ENCODE peak calls at places on chromosomes 6 and 20, in seven cellular contexts. K, Z, R, V, S, G and A are unnamed samples.

GRCh38 chr6:106509420-106510089 is 119.7 kb downstream of the RTN4IP1 start:
- DNase-seq in G (peak; percentile 77), Z (no peak), S (no peak), K (no peak), V (no peak), R (no peak), A (no peak)

GRCh38 chr6:2877057-2877882 is 25.8 kb downstream of the SERPINB9 start:
- DNase-seq in V (peak; percentile 59), R (peak; percentile 33), S (peak; percentile 86), K (peak; percentile 46), Z (no peak), G (no peak), A (peak; percentile 18)

GRCh38 chr6:21741221-21742109 is 147.9 kb downstream of the SOX4 start:
- DNase-seq in R (peak; percentile 51), Z (no peak), S (no peak), K (no peak), G (peak; percentile 53), V (no peak), A (no peak)

GRCh38 chr6:154257074-154257473 is 99.5 kb downstream of the IPCEF1 start:
- DNase-seq in S (no peak), G (no peak), K (no peak), V (no peak), R (no peak), Z (no peak), A (no peak)

GRCh38 chr6:12538881-12539357 is 177.6 kb upstream of the PHACTR1 start:
- DNase-seq in Z (peak; percentile 25), S (peak; percentile 5), K (peak; percentile 39), R (peak; percentile 59), V (peak; percentile 88), G (no peak), A (no peak)

GRCh38 chr6:107708435-107708834 is 115.7 kb downstream of the SCML4 start:
- DNase-seq in V (no peak), R (no peak), K (no peak), Z (no peak), G (no peak), S (no peak), A (no peak)

GRCh38 chr20:63461364-63461763 is 11.1 kb downstream of the KCNQ2 start:
- DNase-seq in K (no peak), S (no peak), R (no peak), Z (no peak), V (no peak), G (peak; percentile 78), A (no peak)

GRCh38 chr6:42441661-42442081 is 10.1 kb downstream of the TRERF1 start:
- DNase-seq in S (no peak), K (no peak), G (peak; percentile 78), Z (no peak), V (no peak), R (no peak), A (no peak)

GRCh38 chr6:117495873-117496272 is 13.4 kb downstream of the DCBLD1 start:
- DNase-seq in Z (no peak), S (no peak), G (no peak), R (peak; percentile 46), K (no peak), V (no peak), A (no peak)

GRCh38 chr6:157143885-157144795 is 179.2 kb downstream of the TMEM242 start:
- DNase-seq in Z (no peak), K (no peak), G (peak; percentile 26), S (no peak), V (no peak), R (peak; percentile 53), A (no peak)

GRCh38 chr6:44762496-44762895 is 375.0 kb downstream of the CDC5L start:
- DNase-seq in V (no peak), G (no peak), R (peak; percentile 52), Z (no peak), K (no peak), S (no peak), A (no peak)

GRCh38 chr6:65182681-65183080 is 524.3 kb downstream of the EYS start:
- DNase-seq in V (no peak), K (no peak), S (no peak), Z (no peak), G (no peak), R (peak; percentile 20), A (no peak)

GRCh38 chr6:151075527-151075926 is 164.2 kb upstream of the AKAP12 start:
- DNase-seq in V (no peak), K (no peak), S (no peak), Z (no peak), R (no peak), G (no peak), A (no peak)

GRCh38 chr6:11433860-11434259 is 103.7 kb upstream of the TMEM170B start:
- DNase-seq in K (no peak), V (no peak), R (no peak), G (no peak), Z (no peak), S (no peak), A (no peak)

GRCh38 chr6:11434565-11435326 is 102.8 kb upstream of the TMEM170B start:
- DNase-seq in G (no peak), Z (no peak), R (peak; percentile 86), S (peak; percentile 95), K (peak; percentile 60), V (no peak), A (peak; percentile 56)

GRCh38 chr6:11437824-11438459 is 99.6 kb upstream of the TMEM170B start:
- DNase-seq in G (no peak), K (no peak), V (no peak), R (peak; percentile 27), S (no peak), Z (no peak), A (no peak)

GRCh38 chr6:11439017-11439420 is 98.5 kb upstream of the TMEM170B start:
- DNase-seq in S (no peak), R (no peak), Z (no peak), K (no peak), G (no peak), V (no peak), A (no peak)

DNA sequence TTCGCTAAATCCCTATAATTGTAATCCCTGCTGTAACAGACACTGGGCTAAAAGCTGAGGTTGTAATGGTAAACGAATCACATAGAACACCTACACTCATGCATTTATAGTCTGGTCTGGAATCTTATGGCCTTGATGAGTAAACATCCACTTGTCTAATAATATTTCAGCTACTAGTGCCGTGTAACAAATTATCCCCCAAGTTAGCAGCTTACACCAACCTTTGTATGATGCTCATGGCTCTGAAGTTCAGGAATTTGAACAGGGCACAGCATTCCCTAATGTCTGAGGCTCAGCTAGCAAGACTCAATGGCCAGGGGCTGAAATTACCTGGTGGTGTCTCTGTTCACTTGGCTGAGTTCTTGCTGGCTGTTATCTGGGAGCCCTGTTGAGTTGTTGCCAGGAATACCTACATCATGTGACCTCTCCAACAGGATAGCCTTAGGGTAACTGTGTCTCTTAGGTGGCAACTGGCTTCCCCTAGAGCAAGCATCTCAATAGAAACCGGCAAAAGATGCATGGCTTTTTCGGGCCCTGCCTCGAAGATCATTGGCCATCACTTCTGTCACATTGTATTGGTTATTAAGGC is 100.9 kb upstream of the TMEM170B start:
- DNase-seq in S (no peak), Z (no peak), R (no peak), G (no peak), K (no peak), V (no peak), A (no peak)
- H3K27ac ChIP-seq in S (peak overlapping the region; percentile 89), Z (no peak overlapping the region), R (no peak overlapping the region), G (no peak overlapping the region), K (no peak overlapping the region), V (no peak overlapping the region), A (no peak overlapping the region)

GRCh38 chr6:82363368-82364086 is at the start of gene TPBG:
- DNase-seq in V (peak; percentile 42), R (peak; percentile 85), G (peak; percentile 94), K (peak; percentile 45), Z (peak; percentile 42), S (peak; percentile 72), A (no peak)

GRCh38 chr6:82362868-82363267 is 749 bp upstream of the TPBG start:
- DNase-seq in S (no peak), V (no peak), R (peak; percentile 94), G (peak; percentile 76), K (peak; percentile 49), Z (no peak), A (no peak)

GRCh38 chr6:82365011-82365751 is 1.6 kb downstream of the TPBG start:
- DNase-seq in S (peak; percentile 53), G (peak; percentile 62), K (peak; percentile 15), R (peak; percentile 47), V (no peak), Z (peak; percentile 12), A (no peak)

GRCh38 chr6:82362144-82362543 is 1.5 kb upstream of the TPBG start:
- DNase-seq in V (no peak), S (no peak), Z (no peak), R (no peak), K (no peak), G (no peak), A (no peak)

DNA sequence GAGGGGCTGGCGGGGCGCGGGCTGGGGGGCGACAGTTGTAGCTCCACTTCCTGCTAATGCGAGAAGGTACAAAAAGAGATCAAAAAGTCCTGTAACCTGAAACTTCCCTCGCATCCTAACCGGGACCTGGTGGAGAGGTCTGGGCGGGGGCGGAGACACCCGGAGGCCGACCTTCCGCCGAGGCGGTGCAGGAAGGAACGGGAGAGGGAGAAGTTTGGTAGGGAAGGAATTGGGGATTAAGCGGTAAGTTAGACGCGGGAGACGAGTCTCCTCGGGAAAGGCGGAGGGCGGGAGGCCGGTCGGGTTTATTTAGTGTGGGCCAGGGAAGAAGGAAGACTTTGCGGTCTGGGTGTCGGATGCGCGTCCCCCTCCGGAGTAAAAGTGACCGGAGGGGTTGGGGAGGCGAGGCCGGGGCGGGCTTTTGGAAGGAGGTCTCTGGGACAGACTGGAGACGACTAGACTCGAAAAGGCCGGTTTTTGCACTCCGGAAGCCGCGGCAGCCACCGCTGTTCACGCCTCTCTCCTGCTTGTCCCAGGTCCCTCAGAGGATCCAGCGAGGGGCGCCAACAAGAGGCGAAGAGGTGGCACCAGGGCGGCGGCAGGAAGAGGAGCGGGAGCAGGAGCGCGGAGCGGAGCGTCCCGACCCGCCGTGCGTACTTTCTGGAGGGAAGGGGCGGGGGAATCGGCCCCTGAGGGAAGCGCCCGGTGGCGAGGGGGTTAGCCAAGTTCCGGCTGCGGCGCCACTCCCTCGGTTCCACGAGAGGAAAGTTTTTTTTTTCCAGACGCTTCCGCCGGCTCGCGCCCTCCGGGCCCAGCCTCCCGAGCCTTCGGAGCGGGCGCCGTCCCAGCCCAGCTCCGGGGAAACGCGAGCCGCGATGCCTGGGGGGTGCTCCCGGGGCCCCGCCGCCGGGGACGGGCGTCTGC is 732 bp downstream of the TPBG start:
- DNase-seq in K (peak; percentile 46), S (peak; percentile 69), G (peak; percentile 84), Z (peak; percentile 62), V (peak; percentile 31), R (peak; percentile 50), A (no peak)
- H3K27ac ChIP-seq in K (peak overlapping the region; percentile 83), S (peak overlapping the region; percentile 96), G (peak overlapping the region; percentile 93), Z (peak overlapping the region; percentile 75), V (peak overlapping the region; percentile 34), R (peak overlapping the region; percentile 88), A (peak overlapping the region; percentile 95)

GRCh38 chr6:110319843-110320242 is 38.3 kb downstream of the METTL24 start:
- DNase-seq in Z (no peak), V (no peak), K (no peak), S (no peak), G (no peak), R (no peak), A (no peak)
- H3K27ac ChIP-seq in Z (no peak overlapping the region), V (no peak overlapping the region), K (no peak overlapping the region), S (no peak overlapping the region), G (no peak overlapping the region), R (no peak overlapping the region), A (no peak overlapping the region)

DNA sequence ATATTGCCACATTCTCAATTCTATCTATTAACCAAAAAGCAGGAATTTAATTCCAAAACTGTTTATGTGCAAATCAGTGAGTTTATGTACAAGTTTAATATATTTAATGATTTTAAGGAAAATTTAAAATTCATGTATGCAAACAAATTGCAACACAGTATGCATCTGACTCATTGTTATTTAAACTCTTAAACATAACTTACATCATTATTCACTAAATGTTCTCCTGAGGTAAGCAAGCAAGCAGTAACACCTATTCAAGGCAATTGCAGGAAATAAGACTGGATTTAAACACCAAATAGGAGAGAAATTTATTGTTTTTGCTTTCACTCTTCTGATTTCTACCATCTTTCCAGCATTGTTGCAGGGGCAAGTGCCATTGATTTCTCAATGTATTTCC is 239.5 kb downstream of the TFAP2A start:
- DNase-seq in K (no peak), G (no peak), V (no peak), R (no peak), S (no peak), Z (no peak), A (no peak)
- H3K27ac ChIP-seq in K (no peak overlapping the region), G (no peak overlapping the region), V (no peak overlapping the region), R (no peak overlapping the region), S (peak overlapping the region; percentile 74), Z (no peak overlapping the region), A (peak overlapping the region; percentile 78)